ENCODE peak calls at places on chromosome 11, in seven cellular contexts. P is pancreas; E is central memory CD4-positive, alpha-beta T cell; Z is C1 segment of cervical spinal cord; B is nephron progenitor cell; R is SK-N-SH; Y is AG09319. S is an unnamed sample.

GRCh38 chr11:75536786-75537629 is 11.3 kb upstream of the GDPD5 start:
- DNase-seq in B (no peak), Z (no peak), P (no peak), E (no peak), Y (no peak), R (no peak), S (peak)

GRCh38 chr11:70582886-70583641 is 184.7 kb downstream of the CTTN start:
- DNase-seq in B (no peak), R (no peak), Y (no peak), E (no peak), Z (no peak), P (no peak), S (no peak)

GRCh38 chr11:133934599-133935550 is 21.9 kb downstream of the IGSF9B start:
- DNase-seq in P (no peak), Y (no peak), R (peak), E (no peak), B (no peak), Z (peak), S (peak)

GRCh38 chr11:19962795-19963163 is 197.5 kb downstream of the DBX1 start:
- DNase-seq in E (no peak), R (no peak), P (no peak), Z (no peak), Y (no peak), B (no peak), S (no peak)

GRCh38 chr11:109914809-109915653 is 178.2 kb upstream of the ZC3H12C start:
- DNase-seq in R (no peak), Y (no peak), Z (no peak), P (no peak), E (no peak), B (no peak), S (peak)

GRCh38 chr11:12125609-12126149 is 15.3 kb downstream of the MICAL2 start:
- DNase-seq in R (no peak), Y (no peak), B (no peak), E (no peak), P (peak), Z (no peak), S (peak)

GRCh38 chr11:132704796-132705375 is 827.4 kb downstream of the OPCML start:
- DNase-seq in Y (no peak), B (no peak), R (no peak), E (no peak), Z (no peak), P (peak), S (no peak)

GRCh38 chr11:75275581-75275980 is 35.0 kb downstream of the TPBGL start:
- DNase-seq in E (peak), Y (no peak), R (no peak), Z (no peak), P (no peak), B (no peak), S (no peak)

GRCh38 chr11:75635009-75635909 is 33.6 kb downstream of the MAP6 start:
- DNase-seq in Y (no peak), R (no peak), E (no peak), P (no peak), B (peak), Z (no peak), S (no peak)

GRCh38 chr11:66337103-66337899 is 1.1 kb upstream of the RIN1 start:
- DNase-seq in B (no peak), E (no peak), R (peak), Z (no peak), P (no peak), Y (no peak), S (no peak)

GRCh38 chr11:57180141-57180561 is 1.6 kb upstream of the LRRC55 start:
- DNase-seq in R (no peak), B (peak), E (no peak), P (no peak), Y (no peak), Z (peak), S (no peak)

GRCh38 chr11:118914178-118914918 is 11.4 kb downstream of the BCL9L start:
- DNase-seq in R (no peak), B (no peak), Z (peak), E (peak), P (peak), Y (no peak), S (no peak)

GRCh38 chr11:10847960-10848860 is 9.6 kb downstream of the ZBED5 start:
- DNase-seq in Y (no peak), P (no peak), Z (no peak), B (no peak), R (no peak), E (no peak), S (no peak)

S was measured in RWPE1.